ENCODE peak calls at places on chromosomes 6 and 20, in five cellular contexts. One of them, this sample, is unnamed.

GRCh38 chr6:122388945-122389344 is 10.5 kb upstream of the HSF2 start:
- DNase-seq in PC-3: no peak
- DNase-seq in lower lobe of right lung: no peak
- DNase-seq in esophagus squamous epithelium: no peak
- DNase-seq in CD4-positive, CD25-positive, alpha-beta regulatory T cell: no peak
- DNase-seq in this sample: no peak

GRCh38 chr20:10671221-10671849 is 2.5 kb downstream of the JAG1 start:
- DNase-seq in PC-3: peak
- DNase-seq in lower lobe of right lung: peak
- DNase-seq in CD4-positive, CD25-positive, alpha-beta regulatory T cell: no peak
- DNase-seq in esophagus squamous epithelium: peak
- DNase-seq in this sample: peak

GRCh38 chr6:20353134-20353533 is 48.5 kb upstream of the E2F3 start:
- DNase-seq in esophagus squamous epithelium: no peak
- DNase-seq in lower lobe of right lung: no peak
- DNase-seq in PC-3: no peak
- DNase-seq in CD4-positive, CD25-positive, alpha-beta regulatory T cell: no peak
- DNase-seq in this sample: no peak

GRCh38 chr20:16761305-16761829 is 13.2 kb downstream of the OTOR start:
- DNase-seq in CD4-positive, CD25-positive, alpha-beta regulatory T cell: peak
- DNase-seq in PC-3: peak
- DNase-seq in lower lobe of right lung: no peak
- DNase-seq in esophagus squamous epithelium: no peak
- DNase-seq in this sample: peak

GRCh38 chr6:7101290-7101689 is 6.5 kb upstream of the RREB1 start:
- DNase-seq in lower lobe of right lung: no peak
- DNase-seq in PC-3: no peak
- DNase-seq in CD4-positive, CD25-positive, alpha-beta regulatory T cell: no peak
- DNase-seq in esophagus squamous epithelium: no peak
- DNase-seq in this sample: no peak

GRCh38 chr20:34754611-34755010 is 50.5 kb downstream of the TP53INP2 start:
- DNase-seq in PC-3: no peak
- DNase-seq in lower lobe of right lung: no peak
- DNase-seq in esophagus squamous epithelium: no peak
- DNase-seq in CD4-positive, CD25-positive, alpha-beta regulatory T cell: no peak
- DNase-seq in this sample: no peak

GRCh38 chr6:90478789-90479602 is 107.9 kb downstream of the MAP3K7 start:
- DNase-seq in CD4-positive, CD25-positive, alpha-beta regulatory T cell: peak
- DNase-seq in PC-3: peak
- DNase-seq in esophagus squamous epithelium: no peak
- DNase-seq in lower lobe of right lung: peak
- DNase-seq in this sample: peak

GRCh38 chr6:71197770-71198169 is 90.8 kb upstream of the OGFRL1 start:
- DNase-seq in esophagus squamous epithelium: no peak
- DNase-seq in PC-3: peak
- DNase-seq in lower lobe of right lung: no peak
- DNase-seq in CD4-positive, CD25-positive, alpha-beta regulatory T cell: no peak
- DNase-seq in this sample: no peak

GRCh38 chr20:3000852-3001523 is 42.4 kb upstream of the GNRH2 start:
- DNase-seq in PC-3: peak
- DNase-seq in lower lobe of right lung: no peak
- DNase-seq in CD4-positive, CD25-positive, alpha-beta regulatory T cell: no peak
- DNase-seq in esophagus squamous epithelium: no peak
- DNase-seq in this sample: no peak

GRCh38 chr6:87104657-87105056 is 9.8 kb upstream of the CGA start:
- DNase-seq in PC-3: no peak
- DNase-seq in esophagus squamous epithelium: no peak
- DNase-seq in lower lobe of right lung: no peak
- DNase-seq in CD4-positive, CD25-positive, alpha-beta regulatory T cell: no peak
- DNase-seq in this sample: no peak

GRCh38 chr6:80547827-80548226 is 441.4 kb downstream of the BCKDHB start:
- DNase-seq in CD4-positive, CD25-positive, alpha-beta regulatory T cell: no peak
- DNase-seq in lower lobe of right lung: no peak
- DNase-seq in PC-3: peak
- DNase-seq in esophagus squamous epithelium: no peak
- DNase-seq in this sample: no peak

GRCh38 chr6:81636930-81637568 is 115.4 kb downstream of the TENT5A start:
- DNase-seq in PC-3: no peak
- DNase-seq in CD4-positive, CD25-positive, alpha-beta regulatory T cell: no peak
- DNase-seq in lower lobe of right lung: no peak
- DNase-seq in esophagus squamous epithelium: no peak
- DNase-seq in this sample: no peak

GRCh38 chr6:167855825-167856425 is 29.2 kb downstream of the AFDN start:
- DNase-seq in lower lobe of right lung: no peak
- DNase-seq in PC-3: peak
- DNase-seq in CD4-positive, CD25-positive, alpha-beta regulatory T cell: no peak
- DNase-seq in esophagus squamous epithelium: no peak
- DNase-seq in this sample: no peak

GRCh38 chr6:106510090-106510970 is 119.0 kb downstream of the RTN4IP1 start:
- DNase-seq in esophagus squamous epithelium: no peak
- DNase-seq in lower lobe of right lung: peak
- DNase-seq in CD4-positive, CD25-positive, alpha-beta regulatory T cell: peak
- DNase-seq in PC-3: peak
- DNase-seq in this sample: no peak

GRCh38 chr6:3707751-3708412 is 43.6 kb downstream of the PXDC1 start:
- DNase-seq in lower lobe of right lung: no peak
- DNase-seq in PC-3: no peak
- DNase-seq in esophagus squamous epithelium: no peak
- DNase-seq in CD4-positive, CD25-positive, alpha-beta regulatory T cell: no peak
- DNase-seq in this sample: no peak

GRCh38 chr6:36839819-36840379 is 655 bp upstream of the CPNE5 start:
- DNase-seq in PC-3: peak
- DNase-seq in lower lobe of right lung: peak
- DNase-seq in esophagus squamous epithelium: no peak
- DNase-seq in CD4-positive, CD25-positive, alpha-beta regulatory T cell: peak
- DNase-seq in this sample: peak

GRCh38 chr6:141587482-141588266 is 545.1 kb upstream of the GJE1 start:
- DNase-seq in PC-3: no peak
- DNase-seq in lower lobe of right lung: no peak
- DNase-seq in esophagus squamous epithelium: no peak
- DNase-seq in CD4-positive, CD25-positive, alpha-beta regulatory T cell: no peak
- DNase-seq in this sample: no peak

GRCh38 chr6:68069921-68070709 is 565.0 kb upstream of the ADGRB3 start:
- DNase-seq in PC-3: no peak
- DNase-seq in CD4-positive, CD25-positive, alpha-beta regulatory T cell: no peak
- DNase-seq in esophagus squamous epithelium: no peak
- DNase-seq in lower lobe of right lung: no peak
- DNase-seq in this sample: no peak

GRCh38 chr20:36104244-36104643 is 50.3 kb upstream of the EPB41L1 start:
- DNase-seq in PC-3: no peak
- DNase-seq in lower lobe of right lung: no peak
- DNase-seq in CD4-positive, CD25-positive, alpha-beta regulatory T cell: no peak
- DNase-seq in esophagus squamous epithelium: no peak
- DNase-seq in this sample: no peak

GRCh38 chr6:131022691-131023090 is 40.4 kb downstream of the EPB41L2 start:
- DNase-seq in PC-3: no peak
- DNase-seq in CD4-positive, CD25-positive, alpha-beta regulatory T cell: no peak
- DNase-seq in esophagus squamous epithelium: no peak
- DNase-seq in lower lobe of right lung: no peak
- DNase-seq in this sample: no peak

GRCh38 chr6:44201200-44201599 is 15.5 kb upstream of the MYMX start:
- DNase-seq in PC-3: no peak
- DNase-seq in lower lobe of right lung: peak
- DNase-seq in CD4-positive, CD25-positive, alpha-beta regulatory T cell: no peak
- DNase-seq in esophagus squamous epithelium: no peak
- DNase-seq in this sample: no peak

GRCh38 chr20:24918579-24919566 is 30.2 kb upstream of the CST7 start:
- DNase-seq in esophagus squamous epithelium: no peak
- DNase-seq in CD4-positive, CD25-positive, alpha-beta regulatory T cell: no peak
- DNase-seq in PC-3: no peak
- DNase-seq in lower lobe of right lung: no peak
- DNase-seq in this sample: no peak

GRCh38 chr6:6225885-6226284 is 94.6 kb downstream of the F13A1 start:
- DNase-seq in lower lobe of right lung: no peak
- DNase-seq in esophagus squamous epithelium: no peak
- DNase-seq in PC-3: no peak
- DNase-seq in CD4-positive, CD25-positive, alpha-beta regulatory T cell: no peak
- DNase-seq in this sample: no peak

GRCh38 chr6:157943964-157944283 is 37.7 kb upstream of the SYNJ2 start:
- DNase-seq in lower lobe of right lung: no peak
- DNase-seq in PC-3: no peak
- DNase-seq in CD4-positive, CD25-positive, alpha-beta regulatory T cell: no peak
- DNase-seq in esophagus squamous epithelium: no peak
- DNase-seq in this sample: no peak

DNA sequence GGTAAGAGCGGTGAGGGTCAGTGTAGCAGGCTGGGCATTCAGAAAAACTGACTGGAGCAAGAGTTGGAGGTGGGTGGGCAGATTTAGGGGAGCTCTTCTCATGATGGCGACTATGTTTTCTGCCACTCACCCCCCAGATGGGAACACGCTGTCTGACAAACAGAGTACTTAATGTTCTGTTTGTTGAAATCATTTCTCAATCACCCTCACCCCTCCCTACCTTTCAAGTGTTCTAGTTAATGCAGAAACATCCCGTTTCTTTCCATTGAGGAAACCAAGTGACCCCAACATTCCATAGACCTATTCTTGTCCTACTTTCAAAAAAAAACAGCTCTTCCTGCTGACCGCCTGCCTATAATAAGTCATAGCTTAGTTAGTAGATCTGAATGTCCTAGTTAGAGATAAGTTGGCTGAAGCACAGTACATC is 132.5 kb upstream of the NEDD9 start:
- DNase-seq in PC-3: no peak
- DNase-seq in esophagus squamous epithelium: no peak
- DNase-seq in CD4-positive, CD25-positive, alpha-beta regulatory T cell: no peak
- DNase-seq in lower lobe of right lung: peak
- DNase-seq in this sample: no peak
- H3K27ac ChIP-seq in PC-3: no peak
- H3K27ac ChIP-seq in esophagus squamous epithelium: peak
- H3K27ac ChIP-seq in CD4-positive, CD25-positive, alpha-beta regulatory T cell: no peak
- H3K27ac ChIP-seq in lower lobe of right lung: peak
- H3K27ac ChIP-seq in this sample: no peak

GRCh38 chr6:134034478-134034877 is 17.9 kb downstream of the SLC2A12 start:
- DNase-seq in lower lobe of right lung: no peak
- DNase-seq in esophagus squamous epithelium: no peak
- DNase-seq in CD4-positive, CD25-positive, alpha-beta regulatory T cell: no peak
- DNase-seq in PC-3: no peak
- DNase-seq in this sample: no peak

GRCh38 chr6:134031696-134032255 is 20.6 kb downstream of the SLC2A12 start:
- DNase-seq in CD4-positive, CD25-positive, alpha-beta regulatory T cell: no peak
- DNase-seq in PC-3: peak
- DNase-seq in lower lobe of right lung: no peak
- DNase-seq in esophagus squamous epithelium: no peak
- DNase-seq in this sample: no peak

GRCh38 chr6:134039116-134039515 is 13.3 kb downstream of the SLC2A12 start:
- DNase-seq in CD4-positive, CD25-positive, alpha-beta regulatory T cell: no peak
- DNase-seq in lower lobe of right lung: no peak
- DNase-seq in PC-3: no peak
- DNase-seq in esophagus squamous epithelium: no peak
- DNase-seq in this sample: no peak

GRCh38 chr6:134034951-134035822 is 17.2 kb downstream of the SLC2A12 start:
- DNase-seq in lower lobe of right lung: no peak
- DNase-seq in PC-3: peak
- DNase-seq in esophagus squamous epithelium: no peak
- DNase-seq in CD4-positive, CD25-positive, alpha-beta regulatory T cell: no peak
- DNase-seq in this sample: no peak

GRCh38 chr6:134035823-134036296 is 16.6 kb downstream of the SLC2A12 start:
- DNase-seq in CD4-positive, CD25-positive, alpha-beta regulatory T cell: no peak
- DNase-seq in esophagus squamous epithelium: no peak
- DNase-seq in PC-3: peak
- DNase-seq in lower lobe of right lung: no peak
- DNase-seq in this sample: peak
- H3K27ac ChIP-seq in CD4-positive, CD25-positive, alpha-beta regulatory T cell: no peak
- H3K27ac ChIP-seq in esophagus squamous epithelium: peak
- H3K27ac ChIP-seq in PC-3: peak
- H3K27ac ChIP-seq in lower lobe of right lung: no peak
- H3K27ac ChIP-seq in this sample: peak

GRCh38 chr6:154157082-154157481 is 118.0 kb downstream of the OPRM1 start:
- DNase-seq in CD4-positive, CD25-positive, alpha-beta regulatory T cell: no peak
- DNase-seq in lower lobe of right lung: no peak
- DNase-seq in PC-3: no peak
- DNase-seq in esophagus squamous epithelium: no peak
- DNase-seq in this sample: no peak

GRCh38 chr6:154157706-154158105 is 118.7 kb downstream of the OPRM1 start:
- DNase-seq in lower lobe of right lung: no peak
- DNase-seq in esophagus squamous epithelium: no peak
- DNase-seq in PC-3: no peak
- DNase-seq in CD4-positive, CD25-positive, alpha-beta regulatory T cell: no peak
- DNase-seq in this sample: no peak

GRCh38 chr6:154159126-154159525 is 120.1 kb downstream of the OPRM1 start:
- DNase-seq in lower lobe of right lung: no peak
- DNase-seq in CD4-positive, CD25-positive, alpha-beta regulatory T cell: no peak
- DNase-seq in esophagus squamous epithelium: no peak
- DNase-seq in PC-3: no peak
- DNase-seq in this sample: no peak

GRCh38 chr6:154156135-154156948 is 117.3 kb downstream of the OPRM1 start:
- DNase-seq in esophagus squamous epithelium: no peak
- DNase-seq in PC-3: peak
- DNase-seq in CD4-positive, CD25-positive, alpha-beta regulatory T cell: peak
- DNase-seq in lower lobe of right lung: peak
- DNase-seq in this sample: no peak

DNA sequence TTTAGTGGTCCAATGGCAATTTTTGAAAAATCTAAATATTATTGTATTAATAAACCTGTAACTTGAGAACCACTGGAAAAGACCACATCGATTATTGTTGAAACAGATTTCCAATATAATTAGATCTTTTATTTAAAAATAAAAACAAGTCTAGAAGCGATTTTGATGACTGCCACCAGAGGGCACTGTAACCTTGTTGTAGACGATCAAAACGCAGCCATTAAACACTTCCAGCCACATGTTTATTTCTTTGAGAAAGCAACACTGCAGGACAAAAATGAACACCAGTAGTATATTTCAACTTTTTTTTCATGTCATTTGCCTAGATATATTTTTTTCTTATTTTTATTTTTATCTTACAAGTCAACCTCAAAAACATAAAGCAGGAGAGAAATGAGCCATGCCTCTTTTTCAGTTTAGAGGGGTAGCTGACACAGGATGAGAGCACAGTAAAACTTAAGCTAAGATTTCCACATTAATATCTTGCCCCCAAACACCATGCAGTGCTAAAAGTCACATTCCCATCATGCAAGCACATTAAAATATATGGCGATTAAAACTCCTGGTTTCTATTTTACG is 115.4 kb downstream of the OPRM1 start:
- DNase-seq in CD4-positive, CD25-positive, alpha-beta regulatory T cell: peak
- DNase-seq in PC-3: peak
- DNase-seq in lower lobe of right lung: no peak
- DNase-seq in esophagus squamous epithelium: no peak
- DNase-seq in this sample: no peak
- H3K27ac ChIP-seq in CD4-positive, CD25-positive, alpha-beta regulatory T cell: peak
- H3K27ac ChIP-seq in PC-3: no peak
- H3K27ac ChIP-seq in lower lobe of right lung: no peak
- H3K27ac ChIP-seq in esophagus squamous epithelium: no peak
- H3K27ac ChIP-seq in this sample: no peak

DNA sequence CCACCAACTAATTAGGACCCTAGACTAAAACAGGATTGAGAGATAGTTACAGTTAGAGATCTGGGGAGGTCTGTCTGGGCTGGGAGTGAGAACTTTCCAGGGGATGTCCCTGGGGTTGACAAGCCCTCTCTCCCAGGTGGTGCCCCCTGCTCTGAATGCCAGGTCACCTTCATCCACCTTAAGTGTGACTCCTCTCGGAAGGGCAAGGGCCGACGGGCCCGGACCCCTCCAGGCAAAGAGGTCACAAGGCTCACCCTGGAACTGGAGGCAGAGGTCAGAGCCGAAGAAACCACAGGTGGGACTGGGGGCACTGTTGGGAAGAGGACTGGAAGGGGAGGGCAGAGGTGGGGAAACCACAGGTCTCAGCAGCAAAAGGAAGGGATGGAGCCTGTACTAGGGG is 17.0 kb upstream of the ZNF76 start:
- DNase-seq in lower lobe of right lung: no peak
- DNase-seq in PC-3: no peak
- DNase-seq in CD4-positive, CD25-positive, alpha-beta regulatory T cell: no peak
- DNase-seq in esophagus squamous epithelium: no peak
- DNase-seq in this sample: no peak
- H3K27ac ChIP-seq in lower lobe of right lung: no peak
- H3K27ac ChIP-seq in PC-3: no peak
- H3K27ac ChIP-seq in CD4-positive, CD25-positive, alpha-beta regulatory T cell: no peak
- H3K27ac ChIP-seq in esophagus squamous epithelium: no peak
- H3K27ac ChIP-seq in this sample: no peak